ENCODE peak calls at places on chromosomes 4 and X, in six cellular contexts. One of them, this sample, is unnamed.

GRCh38 chr4:85886665-85887064 is 411.7 kb downstream of the ARHGAP24 start:
- DNase-seq in IMR-90: no peak
- DNase-seq in brain microvascular endothelial cell: no peak
- DNase-seq in neural progenitor cell: no peak
- DNase-seq in sigmoid colon: no peak
- DNase-seq in heart left ventricle: no peak
- DNase-seq in this sample: no peak

GRCh38 chr4:109022941-109023340 is 260.1 kb upstream of the ETNPPL start:
- DNase-seq in IMR-90: peak; percentile 15
- DNase-seq in brain microvascular endothelial cell: no peak
- DNase-seq in neural progenitor cell: no peak
- DNase-seq in sigmoid colon: no peak
- DNase-seq in heart left ventricle: no peak
- DNase-seq in this sample: no peak

GRCh38 chrX:2928583-2929434 is at the start of gene ARSD:
- DNase-seq in IMR-90: peak; percentile 86
- DNase-seq in brain microvascular endothelial cell: peak; percentile 85
- DNase-seq in neural progenitor cell: peak; percentile 95
- DNase-seq in sigmoid colon: peak; percentile 96
- DNase-seq in heart left ventricle: peak; percentile 93
- DNase-seq in this sample: no peak

GRCh38 chr4:105280338-105280809 is 133.7 kb downstream of the TET2 start:
- DNase-seq in IMR-90: peak; percentile 97
- DNase-seq in brain microvascular endothelial cell: peak; percentile 64
- DNase-seq in neural progenitor cell: no peak
- DNase-seq in sigmoid colon: no peak
- DNase-seq in heart left ventricle: no peak
- DNase-seq in this sample: peak; percentile 18

GRCh38 chrX:97790850-97791249 is 907.1 kb downstream of the RPA4 start:
- DNase-seq in IMR-90: no peak
- DNase-seq in brain microvascular endothelial cell: no peak
- DNase-seq in neural progenitor cell: no peak
- DNase-seq in sigmoid colon: no peak
- DNase-seq in heart left ventricle: no peak
- DNase-seq in this sample: no peak

GRCh38 chr4:75715105-75715799 is 9.1 kb upstream of the USO1 start:
- DNase-seq in IMR-90: peak; percentile 69
- DNase-seq in brain microvascular endothelial cell: no peak
- DNase-seq in neural progenitor cell: no peak
- DNase-seq in sigmoid colon: no peak
- DNase-seq in heart left ventricle: no peak
- DNase-seq in this sample: no peak

GRCh38 chr4:182062458-182062857 is 180.7 kb upstream of the TENM3 start:
- DNase-seq in IMR-90: no peak
- DNase-seq in brain microvascular endothelial cell: no peak
- DNase-seq in neural progenitor cell: no peak
- DNase-seq in sigmoid colon: no peak
- DNase-seq in heart left ventricle: no peak
- DNase-seq in this sample: no peak

GRCh38 chr4:86453044-86453501 is 93.2 kb upstream of the MAPK10 start:
- DNase-seq in IMR-90: peak; percentile 70
- DNase-seq in brain microvascular endothelial cell: no peak
- DNase-seq in neural progenitor cell: no peak
- DNase-seq in sigmoid colon: peak; percentile 66
- DNase-seq in heart left ventricle: peak; percentile 48
- DNase-seq in this sample: no peak

GRCh38 chr4:155119006-155119405 is 89.4 kb upstream of the NPY2R start:
- DNase-seq in IMR-90: no peak
- DNase-seq in brain microvascular endothelial cell: no peak
- DNase-seq in neural progenitor cell: no peak
- DNase-seq in sigmoid colon: no peak
- DNase-seq in heart left ventricle: no peak
- DNase-seq in this sample: no peak

GRCh38 chr4:25790024-25790423 is 72.8 kb downstream of the SEL1L3 start:
- DNase-seq in IMR-90: no peak
- DNase-seq in brain microvascular endothelial cell: no peak
- DNase-seq in neural progenitor cell: no peak
- DNase-seq in sigmoid colon: no peak
- DNase-seq in heart left ventricle: no peak
- DNase-seq in this sample: no peak

GRCh38 chr4:8589831-8590545 is 2.6 kb upstream of the CPZ start:
- DNase-seq in IMR-90: peak; percentile 40
- DNase-seq in brain microvascular endothelial cell: no peak
- DNase-seq in neural progenitor cell: peak; percentile 32
- DNase-seq in sigmoid colon: no peak
- DNase-seq in heart left ventricle: no peak
- DNase-seq in this sample: no peak

GRCh38 chr4:82898322-82899243 is 2.0 kb upstream of the THAP9 start:
- DNase-seq in IMR-90: peak; percentile 91
- DNase-seq in brain microvascular endothelial cell: peak; percentile 77
- DNase-seq in neural progenitor cell: no peak
- DNase-seq in sigmoid colon: no peak
- DNase-seq in heart left ventricle: no peak
- DNase-seq in this sample: no peak

GRCh38 chr4:168586926-168587325 is 90.1 kb downstream of the PALLD start:
- DNase-seq in IMR-90: no peak
- DNase-seq in brain microvascular endothelial cell: no peak
- DNase-seq in neural progenitor cell: no peak
- DNase-seq in sigmoid colon: no peak
- DNase-seq in heart left ventricle: no peak
- DNase-seq in this sample: no peak

GRCh38 chr4:64340243-64341110 is 68.8 kb downstream of the TECRL start:
- DNase-seq in IMR-90: no peak
- DNase-seq in brain microvascular endothelial cell: no peak
- DNase-seq in neural progenitor cell: no peak
- DNase-seq in sigmoid colon: no peak
- DNase-seq in heart left ventricle: peak; percentile 82
- DNase-seq in this sample: no peak

GRCh38 chrX:69314436-69315348 is 149.4 kb upstream of the PJA1 start:
- DNase-seq in IMR-90: no peak
- DNase-seq in brain microvascular endothelial cell: no peak
- DNase-seq in neural progenitor cell: peak; percentile 28
- DNase-seq in sigmoid colon: no peak
- DNase-seq in heart left ventricle: peak; percentile 41
- DNase-seq in this sample: no peak

DNA sequence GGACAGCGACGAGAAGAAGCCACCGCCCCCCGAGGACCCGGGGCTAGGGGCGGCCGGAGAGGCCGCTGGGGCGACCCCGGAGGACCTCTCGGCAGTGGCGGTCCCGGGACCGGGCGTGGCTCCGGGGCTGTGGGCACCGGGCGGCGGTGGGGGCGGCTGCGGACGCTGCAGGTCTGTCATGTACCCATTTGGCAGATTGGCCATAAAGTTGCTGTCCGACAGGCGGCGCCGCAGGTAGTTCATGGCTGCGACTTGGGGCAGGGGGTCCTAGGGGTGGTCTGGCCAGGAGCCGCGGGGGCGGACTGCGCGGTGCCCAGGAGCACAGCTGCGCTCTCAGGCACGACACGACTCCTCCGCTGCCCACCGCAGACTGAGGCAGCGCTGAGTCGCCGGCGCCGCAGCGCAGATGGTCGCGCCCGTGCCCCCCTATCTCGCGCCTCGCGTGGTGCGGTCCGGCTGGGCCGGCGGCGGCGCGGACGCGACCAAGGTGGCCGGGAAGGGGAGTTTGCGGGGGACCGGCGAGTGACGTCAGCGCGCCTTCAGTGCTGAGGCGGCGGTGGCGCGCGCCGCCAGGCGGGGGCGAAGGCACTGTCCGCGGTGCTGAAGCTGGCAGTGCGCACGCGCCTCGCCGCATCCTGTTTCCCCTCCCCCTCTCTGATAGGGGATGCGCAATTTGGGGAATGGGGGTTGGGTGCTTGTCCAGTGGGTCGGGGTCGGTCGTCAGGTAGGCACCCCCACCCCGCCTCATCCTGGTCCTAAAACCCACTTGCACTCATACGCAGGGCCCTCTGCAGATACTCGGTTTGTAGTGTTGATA is at the start of gene SYN1:
- DNase-seq in IMR-90: peak; percentile 74
- DNase-seq in brain microvascular endothelial cell: peak; percentile 40
- DNase-seq in neural progenitor cell: peak; percentile 93
- DNase-seq in sigmoid colon: peak; percentile 86
- DNase-seq in heart left ventricle: peak; percentile 83
- DNase-seq in this sample: no peak
- H3K4me3 ChIP-seq in IMR-90: peak within 1 kb of the TSS; percentile 45
- H3K4me3 ChIP-seq in brain microvascular endothelial cell: peak within 1 kb of the TSS; percentile 39
- H3K4me3 ChIP-seq in neural progenitor cell: peak within 1 kb of the TSS; percentile 38
- H3K4me3 ChIP-seq in sigmoid colon: no peak within 1 kb of the TSS
- H3K4me3 ChIP-seq in heart left ventricle: peak within 1 kb of the TSS; percentile 43
- H3K4me3 ChIP-seq in this sample: peak within 1 kb of the TSS; percentile 46

GRCh38 chr4:59102311-59102710 is 1992.1 kb upstream of the IGFBP7 start:
- DNase-seq in IMR-90: no peak
- DNase-seq in brain microvascular endothelial cell: no peak
- DNase-seq in neural progenitor cell: no peak
- DNase-seq in sigmoid colon: no peak
- DNase-seq in heart left ventricle: no peak
- DNase-seq in this sample: no peak
- TF ChIP-seq CTCF in IMR-90: no peak
- TF ChIP-seq CTCF in brain microvascular endothelial cell: no peak
- TF ChIP-seq CTCF in neural progenitor cell: no peak
- TF ChIP-seq CTCF in sigmoid colon: no peak
- TF ChIP-seq CTCF in heart left ventricle: no peak
- TF ChIP-seq CTCF in this sample: no peak

GRCh38 chrX:153333271-153333670 is 682 bp upstream of the ZNF275 start:
- DNase-seq in IMR-90: peak; percentile 55
- DNase-seq in brain microvascular endothelial cell: peak; percentile 10
- DNase-seq in neural progenitor cell: no peak
- DNase-seq in sigmoid colon: no peak
- DNase-seq in heart left ventricle: no peak
- DNase-seq in this sample: no peak
- H3K4me3 ChIP-seq in IMR-90: peak overlapping the region; percentile 98
- H3K4me3 ChIP-seq in brain microvascular endothelial cell: peak overlapping the region; percentile 53
- H3K4me3 ChIP-seq in neural progenitor cell: peak overlapping the region; percentile 74
- H3K4me3 ChIP-seq in sigmoid colon: no peak overlapping the region
- H3K4me3 ChIP-seq in heart left ventricle: peak overlapping the region; percentile 66
- H3K4me3 ChIP-seq in this sample: no peak overlapping the region

GRCh38 chr4:89724716-89725115 is 112.2 kb downstream of the SNCA start:
- DNase-seq in IMR-90: peak; percentile 91
- DNase-seq in brain microvascular endothelial cell: peak; percentile 63
- DNase-seq in neural progenitor cell: no peak
- DNase-seq in sigmoid colon: no peak
- DNase-seq in heart left ventricle: no peak
- DNase-seq in this sample: no peak
- TF ChIP-seq CTCF in IMR-90: no peak
- TF ChIP-seq CTCF in brain microvascular endothelial cell: no peak
- TF ChIP-seq CTCF in neural progenitor cell: no peak
- TF ChIP-seq CTCF in sigmoid colon: no peak
- TF ChIP-seq CTCF in heart left ventricle: no peak
- TF ChIP-seq CTCF in this sample: no peak